ENCODE peak calls at places on chromosome 16, in four cellular contexts. H is GM12891, N is GM12878, C is HepG2. T is an unnamed sample.

GRCh38 chr16:30637952-30638351 is 12.8 kb upstream of the PRR14 start:
- DNase-seq in H (no peak), N (no peak), C (peak; percentile 75), T (no peak)

GRCh38 chr16:89132194-89133005 is 38.7 kb downstream of the ACSF3 start:
- DNase-seq in H (no peak), N (no peak), C (no peak), T (no peak)

GRCh38 chr16:77409311-77409710 is 25.5 kb downstream of the ADAMTS18 start:
- DNase-seq in H (no peak), N (no peak), C (no peak), T (no peak)

GRCh38 chr16:19227643-19228042 is 57.9 kb upstream of the CLEC19A start:
- DNase-seq in H (no peak), N (no peak), C (no peak), T (no peak)

GRCh38 chr16:57263585-57264351 is 18.7 kb downstream of the ARL2BP start:
- DNase-seq in H (no peak), N (no peak), C (no peak), T (no peak)

GRCh38 chr16:66899945-66900688 is 18.6 kb downstream of the CDH16 start:
- DNase-seq in H (peak; percentile 0), N (no peak), C (peak; percentile 72), T (no peak)

GRCh38 chr16:80543162-80543561 is 2.4 kb downstream of the DYNLRB2 start:
- DNase-seq in H (no peak), N (no peak), C (no peak), T (no peak)

GRCh38 chr16:69482410-69482951 is 58.1 kb downstream of the CYB5B start:
- DNase-seq in H (no peak), N (no peak), C (no peak), T (no peak)

GRCh38 chr16:51151951-51152663 is 1.0 kb upstream of the SALL1 start:
- DNase-seq in H (no peak), N (no peak), C (peak; percentile 79), T (no peak)

GRCh38 chr16:3656491-3657468 is 2.3 kb downstream of the DNASE1 start:
- DNase-seq in H (no peak), N (no peak), C (no peak), T (no peak)

GRCh38 chr16:30185683-30186421 is 2.5 kb downstream of the CORO1A start:
- DNase-seq in H (peak; percentile 77), N (peak; percentile 79), C (no peak), T (peak; percentile 75)

GRCh38 chr16:1770328-1771071 is 843 bp downstream of the NME3 start:
- DNase-seq in H (peak; percentile 78), N (no peak), C (no peak), T (peak; percentile 78)

GRCh38 chr16:69724414-69724873 is 1.9 kb downstream of the NQO1 start:
- DNase-seq in H (no peak), N (no peak), C (no peak), T (no peak)

GRCh38 chr16:28609631-28610594 is at the start of gene SULT1A1:
- DNase-seq in H (no peak), N (no peak), C (peak; percentile 93), T (no peak)

GRCh38 chr16:56742030-56742984 is 12.4 kb downstream of the NUP93 start:
- DNase-seq in H (no peak), N (no peak), C (no peak), T (no peak)

GRCh38 chr16:57785924-57786323 is 16.4 kb downstream of the KIFC3 start:
- DNase-seq in H (no peak), N (no peak), C (no peak), T (no peak)

GRCh38 chr16:68234188-68235104 is 1.5 kb downstream of the ESRP2 start:
- DNase-seq in H (no peak), N (no peak), C (peak; percentile 85), T (no peak)

GRCh38 chr16:14289692-14290340 is 218.7 kb downstream of the MRTFB start:
- DNase-seq in H (no peak), N (no peak), C (peak; percentile 66), T (no peak)

GRCh38 chr16:28133666-28134065 is 70.2 kb upstream of the GSG1L start:
- DNase-seq in H (no peak), N (no peak), C (no peak), T (no peak)

GRCh38 chr16:69796285-69797118 is 34.4 kb downstream of the WWP2 start:
- DNase-seq in H (peak; percentile 28), N (no peak), C (peak; percentile 74), T (peak; percentile 22)

GRCh38 chr16:87380875-87381274 is 2.7 kb downstream of the FBXO31 start:
- DNase-seq in H (no peak), N (peak; percentile 19), C (peak; percentile 67), T (no peak)

GRCh38 chr16:75267631-75268264 is 16.3 kb upstream of the BCAR1 start:
- DNase-seq in H (no peak), N (no peak), C (peak; percentile 71), T (no peak)

GRCh38 chr16:81431554-81432353 is 12.9 kb upstream of the CMIP start:
- DNase-seq in H (no peak), N (no peak), C (peak; percentile 90), T (no peak)

GRCh38 chr16:52597772-52598483 is 51.0 kb upstream of the TOX3 start:
- DNase-seq in H (no peak), N (no peak), C (peak; percentile 99), T (no peak)

GRCh38 chr16:19474617-19475016 is 47.3 kb downstream of the GDE1 start:
- DNase-seq in H (no peak), N (no peak), C (no peak), T (no peak)

GRCh38 chr16:4298761-4299522 is 16.9 kb upstream of the GLIS2 start:
- DNase-seq in H (no peak), N (no peak), C (no peak), T (no peak)

GRCh38 chr16:50821586-50821985 is 79.7 kb downstream of the CYLD start:
- DNase-seq in H (no peak), N (no peak), C (peak; percentile 37), T (no peak)

GRCh38 chr16:4140652-4141051 is 24.4 kb upstream of the ADCY9 start:
- DNase-seq in H (no peak), N (peak; percentile 38), C (no peak), T (no peak)

GRCh38 chr16:19883296-19883951 is 1.2 kb downstream of the GPRC5B start:
- DNase-seq in H (no peak), N (no peak), C (no peak), T (no peak)

GRCh38 chr16:2692948-2693651 is 10.8 kb downstream of the KCTD5 start:
- DNase-seq in H (no peak), N (no peak), C (no peak), T (no peak)

GRCh38 chr16:16139061-16139460 is 84.2 kb downstream of the ABCC6 start:
- DNase-seq in H (no peak), N (no peak), C (no peak), T (no peak)
- TF ChIP-seq TAF1 in H (no peak), N (no peak), C (no peak), T (no peak)

GRCh38 chr16:85396879-85397871 is 215.9 kb upstream of the GSE1 start:
- DNase-seq in H (peak; percentile 61), N (no peak), C (peak; percentile 49), T (peak; percentile 58)
- TF ChIP-seq TAF1 in H (no peak), N (no peak), C (no peak), T (no peak)

DNA sequence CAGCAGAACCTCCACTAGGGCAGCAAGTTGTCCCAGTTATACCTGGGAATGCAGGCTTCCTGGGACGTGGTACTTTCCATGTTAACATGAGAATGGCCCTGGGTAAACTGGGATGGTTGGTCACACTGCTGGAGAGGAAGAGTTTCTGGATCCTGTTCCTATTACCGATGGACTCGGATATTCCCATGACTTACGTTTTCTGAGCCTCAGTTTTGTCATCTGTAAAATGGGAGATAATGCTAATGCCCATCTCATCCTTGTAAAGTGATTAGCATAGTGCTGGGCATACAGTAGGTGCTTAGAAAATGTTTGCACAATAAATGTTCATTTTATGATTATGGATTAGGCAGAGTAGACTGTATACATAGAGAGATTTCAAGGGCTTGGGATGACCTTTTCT is 280.9 kb upstream of the EEF2KMT start:
- DNase-seq in H (no peak), N (no peak), C (no peak), T (no peak)
- TF ChIP-seq TAF1 in H (no peak), N (no peak), C (no peak), T (no peak)

GRCh38 chr16:10453159-10453510 is 67.3 kb downstream of the ATF7IP2 start:
- DNase-seq in H (no peak), N (no peak), C (no peak), T (no peak)
- TF ChIP-seq TAF1 in H (no peak), N (no peak), C (no peak), T (no peak)

GRCh38 chr16:17403859-17404545 is 66.8 kb downstream of the XYLT1 start:
- DNase-seq in H (no peak), N (peak; percentile 53), C (no peak), T (no peak)
- TF ChIP-seq TAF1 in H (no peak), N (no peak), C (no peak), T (no peak)

GRCh38 chr16:26666486-26666885 is 400.2 kb upstream of the C16orf82 start:
- DNase-seq in H (no peak), N (no peak), C (no peak), T (no peak)

GRCh38 chr16:26668026-26668425 is 398.7 kb upstream of the C16orf82 start:
- DNase-seq in H (no peak), N (no peak), C (no peak), T (no peak)

GRCh38 chr16:26667271-26667703 is 399.4 kb upstream of the C16orf82 start:
- DNase-seq in H (no peak), N (no peak), C (no peak), T (no peak)

GRCh38 chr16:26664086-26664485 is 402.6 kb upstream of the C16orf82 start:
- DNase-seq in H (no peak), N (no peak), C (no peak), T (no peak)

DNA sequence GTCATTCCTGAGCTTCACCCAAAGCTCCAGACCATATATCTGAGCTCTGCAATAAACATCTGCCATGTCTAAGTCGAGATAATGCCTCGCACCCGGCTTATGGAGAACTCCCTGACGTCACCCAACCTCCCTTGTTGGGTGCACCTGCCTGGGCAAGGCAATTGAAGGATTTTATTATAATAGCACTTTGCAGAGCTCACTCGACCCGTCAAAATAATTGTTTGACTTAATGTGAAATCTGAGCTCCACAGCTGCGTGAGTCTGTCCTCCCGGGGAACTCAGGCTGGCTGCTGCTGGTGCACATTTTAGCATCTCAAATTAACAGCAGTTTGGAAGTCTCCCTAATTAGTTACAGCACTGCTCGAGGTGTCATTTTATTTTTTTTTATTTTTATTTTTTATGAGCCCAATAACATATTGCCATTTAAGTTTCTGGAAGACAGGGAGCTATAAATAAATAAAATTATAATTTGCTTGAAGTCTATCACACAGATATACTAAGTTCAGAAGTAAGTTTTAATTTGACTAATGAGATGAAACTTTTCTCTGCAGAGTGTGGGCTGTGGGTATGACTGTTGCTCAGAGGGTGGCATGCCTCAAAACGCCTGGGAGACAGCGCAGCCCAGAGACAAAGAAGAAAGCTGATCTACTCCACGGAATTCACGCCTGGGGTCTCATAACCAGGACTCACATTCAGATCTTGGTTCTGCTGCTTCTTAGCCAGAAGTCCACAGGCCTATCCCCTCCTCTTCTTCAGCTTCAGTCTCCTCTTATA is 401.4 kb upstream of the C16orf82 start:
- DNase-seq in H (no peak), N (no peak), C (no peak), T (no peak)
- TF ChIP-seq TAF1 in H (no peak), N (no peak), C (no peak), T (no peak)

GRCh38 chr16:84652565-84652964 is 4.3 kb downstream of the KLHL36 start:
- DNase-seq in H (no peak), N (no peak), C (no peak), T (no peak)
- TF ChIP-seq TAF1 in H (no peak), N (no peak), C (no peak), T (no peak)